ENCODE peak calls at places on chromosomes 13 and 19, in nine cellular contexts. E is CD8-positive, alpha-beta memory T cell; Y is CD8-positive, alpha-beta T cell; V is AG04449; B is prostate gland; W is dorsolateral prefrontal cortex; S is heart left ventricle; F is skeletal muscle cell; K is SJSA1. G is an unnamed sample.

GRCh38 chr13:26529441-26529840 is 28.0 kb upstream of the WASF3 start:
- DNase-seq in E (no peak), Y (no peak), V (peak; percentile 1), B (no peak), W (no peak), S (no peak), F (peak; percentile 34), K (peak; percentile 1), G (peak; percentile 63)

GRCh38 chr13:80604094-80604493 is 263.2 kb upstream of the SPRY2 start:
- DNase-seq in E (no peak), Y (no peak), V (no peak), B (no peak), W (no peak), S (no peak), F (no peak), K (no peak), G (no peak)

GRCh38 chr19:18219911-18220631 is 6.2 kb downstream of the PDE4C start:
- DNase-seq in E (no peak), Y (no peak), V (no peak), B (no peak), W (no peak), S (no peak), F (no peak), K (no peak), G (no peak)

GRCh38 chr13:92806215-92806614 is 420.4 kb upstream of the GPC6 start:
- DNase-seq in E (no peak), Y (no peak), V (no peak), B (no peak), W (no peak), S (no peak), F (no peak), K (peak; percentile 67), G (peak; percentile 20)

GRCh38 chr19:594265-594870 is 4.7 kb downstream of the HCN2 start:
- DNase-seq in E (no peak), Y (no peak), V (no peak), B (no peak), W (no peak), S (no peak), F (no peak), K (no peak), G (no peak)

GRCh38 chr19:2306971-2307370 is 983 bp downstream of the LINGO3 start:
- DNase-seq in E (no peak), Y (no peak), V (no peak), B (no peak), W (no peak), S (no peak), F (no peak), K (no peak), G (no peak)

GRCh38 chr19:29680447-29680846 is 15.2 kb downstream of the PLEKHF1 start:
- DNase-seq in E (peak; percentile 90), Y (peak; percentile 77), V (no peak), B (no peak), W (no peak), S (peak; percentile 87), F (no peak), K (no peak), G (peak; percentile 88)

GRCh38 chr13:27770809-27771208 is 21.5 kb upstream of the GSX1 start:
- DNase-seq in E (no peak), Y (no peak), V (no peak), B (no peak), W (no peak), S (no peak), F (no peak), K (no peak), G (peak; percentile 60)

GRCh38 chr13:39385621-39386231 is 217.3 kb downstream of the LHFPL6 start:
- DNase-seq in E (no peak), Y (no peak), V (no peak), B (no peak), W (no peak), S (no peak), F (no peak), K (peak; percentile 24), G (no peak)

GRCh38 chr13:80141114-80141849 is 199.6 kb downstream of the SPRY2 start:
- DNase-seq in E (no peak), Y (no peak), V (peak; percentile 49), B (no peak), W (peak; percentile 61), S (no peak), F (peak; percentile 75), K (peak; percentile 57), G (no peak)

GRCh38 chr19:38869160-38869835 is 8.8 kb downstream of the RINL start:
- DNase-seq in E (peak; percentile 57), Y (peak; percentile 32), V (no peak), B (no peak), W (no peak), S (no peak), F (no peak), K (no peak), G (no peak)
- H3K4me3 ChIP-seq in E (peak overlapping the region; percentile 78), Y (peak overlapping the region; percentile 79), V (peak overlapping the region; percentile 59), B (peak overlapping the region; percentile 30), W (peak overlapping the region; percentile 56), S (peak overlapping the region; percentile 65), F (peak overlapping the region; percentile 44), K (peak overlapping the region; percentile 17), G (no peak overlapping the region)

GRCh38 chr13:33968520-33969507 is 150.9 kb downstream of the RFC3 start:
- DNase-seq in E (no peak), Y (no peak), V (no peak), B (no peak), W (no peak), S (no peak), F (no peak), K (no peak), G (no peak)
- H3K4me3 ChIP-seq in E (no peak overlapping the region), Y (no peak overlapping the region), V (no peak overlapping the region), B (no peak overlapping the region), W (no peak overlapping the region), S (no peak overlapping the region), F (no peak overlapping the region), K (no peak overlapping the region), G (no peak overlapping the region)

GRCh38 chr13:74206855-74207254 is 72.7 kb upstream of the KLF12 start:
- DNase-seq in E (no peak), Y (no peak), V (no peak), B (no peak), W (no peak), S (no peak), F (no peak), K (no peak), G (no peak)
- H3K4me3 ChIP-seq in E (no peak overlapping the region), Y (no peak overlapping the region), V (no peak overlapping the region), B (no peak overlapping the region), W (no peak overlapping the region), S (no peak overlapping the region), F (no peak overlapping the region), K (no peak overlapping the region), G (no peak overlapping the region)

GRCh38 chr13:52412128-52412527 is 6.2 kb upstream of the THSD1 start:
- DNase-seq in E (no peak), Y (no peak), V (no peak), B (no peak), W (no peak), S (no peak), F (no peak), K (no peak), G (no peak)

GRCh38 chr13:52411629-52412028 is 5.7 kb upstream of the THSD1 start:
- DNase-seq in E (no peak), Y (no peak), V (peak; percentile 45), B (no peak), W (no peak), S (no peak), F (peak; percentile 92), K (no peak), G (no peak)

GRCh38 chr13:52405767-52406494 is at the start of gene THSD1:
- DNase-seq in E (peak; percentile 49), Y (peak; percentile 12), V (no peak), B (peak; percentile 21), W (no peak), S (peak; percentile 89), F (no peak), K (no peak), G (no peak)

GRCh38 chr13:52405369-52405766 is 604 bp downstream of the THSD1 start:
- DNase-seq in E (no peak), Y (no peak), V (no peak), B (no peak), W (no peak), S (no peak), F (no peak), K (no peak), G (no peak)

GRCh38 chr13:52406629-52407028 is 657 bp upstream of the THSD1 start:
- DNase-seq in E (no peak), Y (no peak), V (no peak), B (no peak), W (no peak), S (no peak), F (no peak), K (no peak), G (no peak)
- H3K4me3 ChIP-seq in E (no peak overlapping the region), Y (no peak overlapping the region), V (peak overlapping the region; percentile 66), B (no peak overlapping the region), W (no peak overlapping the region), S (peak overlapping the region; percentile 71), F (peak overlapping the region; percentile 78), K (no peak overlapping the region), G (no peak overlapping the region)

GRCh38 chr19:40688987-40689338 is 1.5 kb downstream of the NUMBL start:
- DNase-seq in E (no peak), Y (no peak), V (no peak), B (no peak), W (no peak), S (peak; percentile 7), F (no peak), K (peak; percentile 9), G (no peak)

GRCh38 chr19:40686882-40687524 is 3.4 kb downstream of the NUMBL start:
- DNase-seq in E (no peak), Y (no peak), V (no peak), B (no peak), W (no peak), S (peak; percentile 36), F (no peak), K (no peak), G (no peak)

GRCh38 chr19:40689339-40690049 is 957 bp downstream of the NUMBL start:
- DNase-seq in E (peak; percentile 62), Y (peak; percentile 37), V (no peak), B (no peak), W (no peak), S (peak; percentile 59), F (no peak), K (peak; percentile 52), G (peak; percentile 39)

GRCh38 chr19:40688294-40688693 is 2.2 kb downstream of the NUMBL start:
- DNase-seq in E (no peak), Y (no peak), V (no peak), B (no peak), W (no peak), S (no peak), F (no peak), K (peak; percentile 10), G (no peak)

GRCh38 chr19:40687525-40688016 is 2.9 kb downstream of the NUMBL start:
- DNase-seq in E (no peak), Y (no peak), V (no peak), B (no peak), W (no peak), S (peak; percentile 86), F (peak; percentile 52), K (peak; percentile 82), G (no peak)
- H3K4me3 ChIP-seq in E (no peak overlapping the region), Y (no peak overlapping the region), V (peak overlapping the region; percentile 97), B (no peak overlapping the region), W (no peak overlapping the region), S (peak overlapping the region; percentile 2), F (peak overlapping the region; percentile 98), K (no peak overlapping the region), G (no peak overlapping the region)

G was measured in Jurkat, Clone E6-1.